ENCODE peak calls at places on chromosomes 3 and 15, in eight cellular contexts. N is uterus, Y is NB4, H is A549, P is body of pancreas, T is stomach, R is tibial nerve, Z is lower leg skin. M is an unnamed sample.

GRCh38 chr15:69405110-69405509 is 9.0 kb upstream of the KIF23 start:
- DNase-seq in N (no peak), Y (no peak), H (no peak), P (no peak), T (no peak), R (no peak), Z (no peak), M (no peak)

GRCh38 chr3:50334339-50335075 is 6.1 kb downstream of the RASSF1 start:
- DNase-seq in N (no peak), Y (no peak), H (no peak), P (no peak), T (no peak), R (no peak), Z (no peak), M (no peak)

GRCh38 chr3:159565313-159565712 is 423.3 kb upstream of the IL12A start:
- DNase-seq in N (no peak), Y (no peak), H (no peak), P (no peak), T (no peak), R (no peak), Z (no peak), M (no peak)

GRCh38 chr3:172625404-172625803 is 85.5 kb downstream of the NCEH1 start:
- DNase-seq in N (no peak), Y (no peak), H (no peak), P (no peak), T (no peak), R (no peak), Z (no peak), M (no peak)

GRCh38 chr15:56249080-56249479 is 5.4 kb upstream of the RFX7 start:
- DNase-seq in N (no peak), Y (peak), H (peak), P (peak), T (no peak), R (no peak), Z (no peak), M (peak)

GRCh38 chr15:85837011-85837433 is 42.3 kb upstream of the KLHL25 start:
- DNase-seq in N (no peak), Y (peak), H (peak), P (peak), T (peak), R (no peak), Z (peak), M (no peak)

GRCh38 chr15:83462953-83463433 is 15.9 kb downstream of the SH3GL3 start:
- DNase-seq in N (no peak), Y (no peak), H (no peak), P (no peak), T (no peak), R (no peak), Z (no peak), M (peak)

GRCh38 chr15:93040288-93041158 is 48.5 kb downstream of the RGMA start:
- DNase-seq in N (no peak), Y (peak), H (no peak), P (no peak), T (no peak), R (peak), Z (no peak), M (no peak)

GRCh38 chr15:43793647-43794046 is 1.5 kb downstream of the SERF2 start:
- DNase-seq in N (peak), Y (no peak), H (no peak), P (no peak), T (no peak), R (no peak), Z (no peak), M (no peak)

GRCh38 chr15:43789409-43789808 is 2.7 kb upstream of the SERF2 start:
- DNase-seq in N (no peak), Y (no peak), H (no peak), P (no peak), T (no peak), R (no peak), Z (no peak), M (no peak)

GRCh38 chr15:43792761-43793493 is 807 bp downstream of the SERF2 start:
- DNase-seq in N (no peak), Y (peak), H (no peak), P (peak), T (no peak), R (no peak), Z (peak), M (peak)

GRCh38 chr15:43794269-43795037 is 2.3 kb downstream of the SERF2 start:
- DNase-seq in N (no peak), Y (no peak), H (no peak), P (peak), T (no peak), R (no peak), Z (no peak), M (peak)

GRCh38 chr15:43791993-43792760 is at the start of gene SERF2:
- DNase-seq in N (peak), Y (peak), H (peak), P (peak), T (peak), R (peak), Z (peak), M (peak)
- TF ChIP-seq POLR2A in N (peak), Y (peak), H (peak), P (peak), T (no peak), R (peak), Z (no peak), M (peak)

DNA sequence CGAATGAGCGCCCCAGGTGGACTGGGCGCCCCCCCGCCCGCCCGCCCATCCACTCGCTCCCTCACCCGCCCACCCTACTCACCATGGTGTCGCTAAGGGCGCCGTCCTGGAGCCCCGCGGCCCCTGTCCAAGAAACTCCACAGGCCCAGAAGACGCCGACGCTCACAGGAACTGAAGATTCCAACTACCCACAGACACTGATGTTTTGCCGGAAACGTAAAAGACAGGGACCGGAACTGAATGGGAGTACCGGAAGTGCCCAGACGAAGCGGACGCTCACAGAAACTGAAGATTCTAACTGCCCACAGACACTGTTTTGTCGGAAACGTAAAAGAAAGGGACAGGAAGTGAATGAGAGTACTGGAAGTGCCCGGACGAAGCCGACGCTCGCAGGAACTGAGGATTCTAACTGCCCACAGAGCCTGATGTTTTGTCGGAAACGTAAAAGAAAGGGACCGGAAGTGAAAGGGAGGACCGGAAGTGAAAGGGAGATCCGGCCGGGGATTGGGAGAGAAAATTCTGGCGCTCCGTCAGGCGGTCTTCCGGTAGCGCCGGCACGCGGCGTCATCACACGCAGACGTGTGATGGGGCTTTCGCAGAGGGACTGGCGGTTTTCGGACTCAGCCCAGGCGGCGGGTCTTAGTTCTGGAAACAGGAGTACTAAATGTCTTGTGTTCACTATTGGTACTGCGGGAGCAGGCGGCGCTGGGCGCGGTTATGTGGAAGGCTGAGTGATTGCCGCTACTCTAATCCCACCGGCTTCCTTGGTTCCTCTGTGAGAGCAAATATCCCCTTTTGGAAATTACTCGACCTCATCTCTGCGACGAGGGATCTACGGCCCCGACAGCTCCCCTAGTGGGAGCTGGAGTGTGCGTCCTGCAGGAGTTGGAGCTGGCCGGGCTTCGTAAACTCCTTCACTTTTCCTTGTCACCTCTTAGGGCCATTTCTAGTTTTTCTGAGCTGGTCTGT is at the start of gene ISY1:
- DNase-seq in N (peak), Y (peak), H (peak), P (peak), T (peak), R (peak), Z (peak), M (peak)
- TF ChIP-seq POLR2A in N (peak), Y (peak), H (peak), P (peak), T (no peak), R (peak), Z (no peak), M (peak)

GRCh38 chr3:6680119-6680806 is 180.7 kb upstream of the GRM7 start:
- DNase-seq in N (no peak), Y (no peak), H (no peak), P (no peak), T (no peak), R (no peak), Z (no peak), M (no peak)

GRCh38 chr3:6679510-6679909 is 181.4 kb upstream of the GRM7 start:
- DNase-seq in N (no peak), Y (peak), H (no peak), P (no peak), T (no peak), R (no peak), Z (no peak), M (no peak)
- TF ChIP-seq POLR2A in N (no peak), Y (no peak), H (no peak), P (no peak), T (no peak), R (no peak), Z (no peak), M (no peak)

DNA sequence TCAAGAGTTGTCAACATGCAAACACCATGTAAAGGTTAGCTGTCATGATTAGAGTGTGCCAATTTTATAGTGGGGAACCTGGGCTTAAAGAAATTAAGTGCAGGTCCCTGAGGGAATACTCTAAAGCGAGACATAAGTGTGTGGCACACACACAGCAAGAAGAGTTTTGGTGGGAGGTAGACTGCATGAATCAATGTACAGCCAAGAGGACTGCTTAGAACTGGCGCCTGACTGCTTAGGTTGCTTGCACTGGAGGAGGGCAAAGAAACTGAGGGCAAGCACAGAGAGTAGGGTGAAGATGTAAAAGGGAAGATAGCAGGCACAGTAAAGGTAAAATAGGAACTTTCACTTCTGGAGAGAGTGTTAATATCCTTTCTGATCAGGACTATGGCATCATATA is 184.9 kb downstream of the SOX2 start:
- DNase-seq in N (no peak), Y (no peak), H (no peak), P (no peak), T (no peak), R (no peak), Z (no peak), M (no peak)
- TF ChIP-seq POLR2A in N (no peak), Y (no peak), H (no peak), P (no peak), T (no peak), R (no peak), Z (no peak), M (no peak)

GRCh38 chr3:64104006-64104405 is 80.7 kb upstream of the PSMD6 start:
- DNase-seq in N (no peak), Y (no peak), H (no peak), P (no peak), T (no peak), R (no peak), Z (no peak), M (no peak)
- TF ChIP-seq POLR2A in N (no peak), Y (no peak), H (no peak), P (no peak), T (no peak), R (no peak), Z (no peak), M (no peak)

DNA sequence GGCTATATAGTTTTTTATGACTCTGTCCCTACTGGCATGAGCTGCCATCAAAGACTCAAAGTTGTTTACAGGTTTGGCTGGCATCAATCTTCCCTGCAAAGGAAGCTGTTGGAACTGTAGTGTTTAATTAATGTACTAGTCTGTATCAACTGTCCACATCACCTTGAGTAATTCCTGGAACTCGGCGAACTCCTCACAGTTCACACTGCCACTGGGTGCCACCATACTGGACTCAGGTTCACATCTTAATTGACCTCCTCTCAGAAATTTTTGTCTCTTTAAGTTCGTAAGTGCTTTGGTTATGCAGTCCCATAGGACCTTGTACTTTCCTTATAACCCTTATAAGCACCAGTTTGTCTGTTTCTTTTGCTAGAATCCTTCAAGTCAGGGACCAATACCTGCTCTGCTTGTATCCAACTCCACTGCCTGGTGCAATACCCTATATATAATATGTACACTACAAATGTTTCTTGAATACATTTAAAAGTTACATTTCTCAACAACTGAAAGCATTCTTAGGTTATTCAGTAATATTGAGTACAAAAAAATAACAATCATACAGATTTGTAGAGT is 3.2 kb downstream of the HIGD1A start:
- DNase-seq in N (no peak), Y (no peak), H (no peak), P (no peak), T (no peak), R (no peak), Z (no peak), M (no peak)
- TF ChIP-seq POLR2A in N (no peak), Y (no peak), H (no peak), P (no peak), T (no peak), R (no peak), Z (no peak), M (no peak)